ENCODE peak calls at places on chromosomes 4 and X, in four cellular contexts. One of them, this sample, is unnamed.

GRCh38 chr4:27366424-27366823 is 505.8 kb downstream of the STIM2 start:
- DNase-seq in lower lobe of right lung: no peak
- DNase-seq in H1: no peak
- DNase-seq in GM23338: no peak
- DNase-seq in this sample: no peak

GRCh38 chr4:2684486-2684885 is 71.7 kb downstream of the TNIP2 start:
- DNase-seq in lower lobe of right lung: no peak
- DNase-seq in H1: no peak
- DNase-seq in GM23338: no peak
- DNase-seq in this sample: no peak

GRCh38 chr4:163866728-163867313 is 372.3 kb downstream of the TMA16 start:
- DNase-seq in lower lobe of right lung: no peak
- DNase-seq in H1: no peak
- DNase-seq in GM23338: no peak
- DNase-seq in this sample: no peak

GRCh38 chr4:87089368-87089767 is 131.1 kb downstream of the KLHL8 start:
- DNase-seq in lower lobe of right lung: no peak
- DNase-seq in H1: no peak
- DNase-seq in GM23338: no peak
- DNase-seq in this sample: no peak

GRCh38 chr4:108058685-108059440 is 69.2 kb downstream of the HADH start:
- DNase-seq in lower lobe of right lung: no peak
- DNase-seq in H1: no peak
- DNase-seq in GM23338: no peak
- DNase-seq in this sample: no peak

GRCh38 chr4:7105261-7105660 is 37.4 kb upstream of the GRPEL1 start:
- DNase-seq in lower lobe of right lung: no peak
- DNase-seq in H1: no peak
- DNase-seq in GM23338: no peak
- DNase-seq in this sample: no peak

GRCh38 chr4:66943117-66943516 is 602.2 kb downstream of the CENPC start:
- DNase-seq in lower lobe of right lung: no peak
- DNase-seq in H1: no peak
- DNase-seq in GM23338: no peak
- DNase-seq in this sample: no peak

GRCh38 chrX:49199315-49199595 is 738 bp downstream of the SYP start:
- DNase-seq in lower lobe of right lung: no peak
- DNase-seq in H1: no peak
- DNase-seq in GM23338: no peak
- DNase-seq in this sample: no peak

GRCh38 chr4:2409381-2409783 is 9.1 kb downstream of the ZFYVE28 start:
- DNase-seq in lower lobe of right lung: no peak
- DNase-seq in H1: no peak
- DNase-seq in GM23338: no peak
- DNase-seq in this sample: no peak

GRCh38 chr4:26779674-26780073 is 81.0 kb upstream of the STIM2 start:
- DNase-seq in lower lobe of right lung: no peak
- DNase-seq in H1: no peak
- DNase-seq in GM23338: no peak
- DNase-seq in this sample: no peak

GRCh38 chr4:11130195-11130975 is 298.3 kb downstream of the HS3ST1 start:
- DNase-seq in lower lobe of right lung: no peak
- DNase-seq in H1: no peak
- DNase-seq in GM23338: no peak
- DNase-seq in this sample: no peak

GRCh38 chr4:123190176-123190575 is 206.4 kb upstream of the SPRY1 start:
- DNase-seq in lower lobe of right lung: no peak
- DNase-seq in H1: no peak
- DNase-seq in GM23338: no peak
- DNase-seq in this sample: no peak

DNA sequence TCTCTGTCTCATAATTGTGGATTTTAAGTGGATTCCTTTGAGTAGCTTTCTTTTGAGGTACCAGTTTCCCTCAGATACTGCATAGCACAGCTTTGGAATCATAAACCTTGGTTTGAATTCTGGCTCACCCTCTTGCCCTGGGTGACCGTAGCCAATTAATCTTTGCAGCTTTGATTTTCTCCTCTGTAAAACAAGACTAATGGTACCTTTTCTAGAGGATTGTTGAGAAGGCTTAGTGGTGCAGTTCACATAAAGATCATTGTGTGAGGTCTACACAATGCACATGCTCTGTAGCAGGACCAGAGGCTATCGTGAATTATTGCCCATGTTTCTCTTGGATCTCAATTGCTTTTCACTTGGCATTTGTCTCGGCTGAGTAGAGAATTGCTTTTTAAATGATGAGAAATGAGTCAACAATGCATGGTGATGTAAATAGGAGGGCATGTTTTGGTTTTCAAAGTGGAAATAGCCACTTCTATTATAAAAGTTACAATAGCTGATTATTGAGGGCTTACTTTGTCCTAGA is 47.9 kb downstream of the TMEM131L start:
- DNase-seq in lower lobe of right lung: no peak
- DNase-seq in H1: no peak
- DNase-seq in GM23338: no peak
- DNase-seq in this sample: no peak
- H3K27ac ChIP-seq in lower lobe of right lung: no peak overlapping the region
- H3K27ac ChIP-seq in H1: no peak overlapping the region
- H3K27ac ChIP-seq in GM23338: peak overlapping the region; percentile 40
- H3K27ac ChIP-seq in this sample: peak overlapping the region; percentile 46

GRCh38 chrX:131063613-131064012 is 5.5 kb downstream of the ARHGAP36 start:
- DNase-seq in lower lobe of right lung: no peak
- DNase-seq in H1: no peak
- DNase-seq in GM23338: peak; percentile 63
- DNase-seq in this sample: no peak
- TF ChIP-seq CTCF in lower lobe of right lung: no peak
- TF ChIP-seq CTCF in H1: peak; percentile 44
- TF ChIP-seq CTCF in GM23338: peak; percentile 64
- TF ChIP-seq CTCF in this sample: no peak

GRCh38 chr4:155376387-155377268 is at the start of gene MAP9:
- DNase-seq in lower lobe of right lung: peak; percentile 91
- DNase-seq in H1: peak; percentile 92
- DNase-seq in GM23338: peak; percentile 99
- DNase-seq in this sample: peak; percentile 86
- H3K27ac ChIP-seq in lower lobe of right lung: peak within 1 kb of the TSS; percentile 50
- H3K27ac ChIP-seq in H1: no peak within 1 kb of the TSS
- H3K27ac ChIP-seq in GM23338: no peak within 1 kb of the TSS
- H3K27ac ChIP-seq in this sample: peak within 1 kb of the TSS; percentile 35

GRCh38 chrX:29687687-29688086 is 527.7 kb upstream of the MAGEB2 start:
- DNase-seq in lower lobe of right lung: no peak
- DNase-seq in H1: no peak
- DNase-seq in GM23338: no peak
- DNase-seq in this sample: no peak
- TF ChIP-seq CTCF in lower lobe of right lung: no peak
- TF ChIP-seq CTCF in H1: no peak
- TF ChIP-seq CTCF in GM23338: peak; percentile 25
- TF ChIP-seq CTCF in this sample: no peak

DNA sequence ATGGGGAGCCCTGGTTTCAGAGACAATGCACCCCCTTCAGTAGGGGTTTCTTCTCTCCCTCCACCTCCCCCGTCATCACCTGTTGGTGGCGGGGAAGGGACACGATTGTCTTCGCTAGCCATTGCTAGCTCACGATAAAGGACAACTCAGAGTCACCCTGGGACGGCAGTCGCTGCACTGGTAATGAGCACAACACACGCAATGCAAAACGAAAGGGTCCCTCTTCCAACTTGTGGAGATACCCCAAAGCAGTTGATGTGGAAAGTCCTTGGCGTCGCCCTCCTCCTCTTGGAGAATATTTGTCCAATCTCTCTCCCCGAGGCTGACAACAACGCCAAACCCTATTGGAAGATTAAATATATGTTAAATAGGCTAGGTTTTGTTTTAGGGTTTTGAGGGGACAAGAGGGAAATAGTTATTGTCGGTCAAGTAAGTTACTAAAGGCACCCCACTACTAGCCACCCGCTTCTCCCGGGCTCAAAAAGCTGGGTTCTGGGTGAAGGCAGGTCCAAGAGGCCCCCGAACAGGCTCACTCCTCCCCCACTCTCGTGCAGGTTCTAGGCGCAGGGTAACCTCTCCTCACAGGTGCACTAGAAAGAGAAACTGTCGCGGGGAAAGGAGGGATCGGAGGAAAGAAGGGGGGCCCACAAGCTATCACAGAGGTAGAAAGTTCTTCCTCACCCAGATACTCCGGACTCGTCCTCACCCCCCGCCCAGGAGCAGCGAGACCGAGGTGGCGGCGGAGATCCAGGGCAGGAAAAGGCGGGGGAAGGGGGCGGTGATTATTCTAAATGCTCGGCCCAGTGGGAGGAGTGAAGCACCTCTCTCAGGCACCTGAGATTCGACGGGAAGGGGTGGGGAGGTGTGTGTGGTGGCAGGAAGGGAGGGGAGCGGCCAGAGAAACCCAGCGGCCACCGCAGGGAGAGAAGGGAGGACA is at the start of gene LRBA:
- DNase-seq in lower lobe of right lung: peak; percentile 87
- DNase-seq in H1: peak; percentile 77
- DNase-seq in GM23338: peak; percentile 97
- DNase-seq in this sample: peak; percentile 67
- H3K27ac ChIP-seq in lower lobe of right lung: peak within 1 kb of the TSS; percentile 98
- H3K27ac ChIP-seq in H1: peak within 1 kb of the TSS; percentile 96
- H3K27ac ChIP-seq in GM23338: peak within 1 kb of the TSS; percentile 96
- H3K27ac ChIP-seq in this sample: peak within 1 kb of the TSS; percentile 90

This sample was measured in left ventricle myocardium inferior.